ENCODE peak calls at places on chromosomes 16 and 17, in four cellular contexts. Q is thoracic aorta, Y is heart right ventricle, A is GM12865. K is an unnamed sample.

GRCh38 chr16:69711115-69711740 is 15.1 kb downstream of the NQO1 start:
- DNase-seq in Q (peak), Y (no peak), A (no peak), K (peak)

GRCh38 chr16:85056211-85056748 is 28.7 kb downstream of the KIAA0513 start:
- DNase-seq in Q (no peak), Y (no peak), A (no peak), K (no peak)

GRCh38 chr17:75850928-75851692 is 4.0 kb downstream of the WBP2 start:
- DNase-seq in Q (no peak), Y (no peak), A (no peak), K (no peak)

GRCh38 chr16:13039526-13039925 is 138.1 kb downstream of the SHISA9 start:
- DNase-seq in Q (no peak), Y (no peak), A (no peak), K (no peak)

GRCh38 chr17:65633988-65634387 is 72.5 kb upstream of the AXIN2 start:
- DNase-seq in Q (no peak), Y (no peak), A (no peak), K (no peak)

GRCh38 chr17:73770115-73770848 is 126.0 kb upstream of the SDK2 start:
- DNase-seq in Q (peak), Y (peak), A (no peak), K (peak)

GRCh38 chr17:2406903-2407790 is 6.3 kb upstream of the MNT start:
- DNase-seq in Q (peak), Y (peak), A (no peak), K (peak)

GRCh38 chr16:80656731-80657150 is 115.9 kb downstream of the DYNLRB2 start:
- DNase-seq in Q (no peak), Y (no peak), A (peak), K (no peak)

GRCh38 chr16:28603381-28604185 is 6.3 kb downstream of the SULT1A1 start:
- DNase-seq in Q (no peak), Y (no peak), A (no peak), K (no peak)

GRCh38 chr17:37259030-37259735 is 116.6 kb upstream of the C17orf78 start:
- DNase-seq in Q (no peak), Y (no peak), A (no peak), K (no peak)

GRCh38 chr17:14552311-14552710 is 251.4 kb downstream of the HS3ST3B1 start:
- DNase-seq in Q (no peak), Y (no peak), A (no peak), K (peak)

GRCh38 chr16:23119570-23119969 is 29.7 kb downstream of the USP31 start:
- DNase-seq in Q (no peak), Y (no peak), A (no peak), K (no peak)

GRCh38 chr17:38559880-38560230 is 45.9 kb downstream of the SRCIN1 start:
- DNase-seq in Q (no peak), Y (no peak), A (no peak), K (no peak)

GRCh38 chr17:66190738-66191606 is 961 bp downstream of the CEP112 start:
- DNase-seq in Q (no peak), Y (no peak), A (no peak), K (no peak)

GRCh38 chr16:27450836-27451341 is 48.9 kb downstream of the IL21R start:
- DNase-seq in Q (no peak), Y (no peak), A (peak), K (no peak)

GRCh38 chr16:89026121-89026612 is 49.2 kb upstream of the CBFA2T3 start:
- DNase-seq in Q (no peak), Y (no peak), A (peak), K (no peak)

GRCh38 chr16:82728901-82729300 is 102.1 kb downstream of the CDH13 start:
- DNase-seq in Q (no peak), Y (no peak), A (peak), K (no peak)

GRCh38 chr17:27576429-27577123 is 54.4 kb upstream of the LGALS9 start:
- DNase-seq in Q (no peak), Y (no peak), A (no peak), K (no peak)

GRCh38 chr16:86826931-86827330 is 248.6 kb downstream of the FOXL1 start:
- DNase-seq in Q (no peak), Y (no peak), A (no peak), K (no peak)

GRCh38 chr16:5025171-5025632 is 8.5 kb downstream of the NAGPA start:
- DNase-seq in Q (no peak), Y (peak), A (peak), K (no peak)

GRCh38 chr16:81410643-81411235 is 33.9 kb upstream of the CMIP start:
- DNase-seq in Q (no peak), Y (no peak), A (no peak), K (no peak)

GRCh38 chr16:10744370-10745030 is 858 bp downstream of the NUBP1 start:
- DNase-seq in Q (no peak), Y (no peak), A (no peak), K (peak)

GRCh38 chr17:56977673-56978395 is at the start of gene SCPEP1:
- DNase-seq in Q (peak), Y (peak), A (peak), K (peak)

GRCh38 chr16:69909043-69909442 is 42.1 kb upstream of the CLEC18A start:
- DNase-seq in Q (no peak), Y (no peak), A (no peak), K (no peak)

GRCh38 chr16:51388516-51388951 is 237.5 kb upstream of the SALL1 start:
- DNase-seq in Q (no peak), Y (no peak), A (no peak), K (no peak)

GRCh38 chr16:85376292-85377095 is 236.6 kb upstream of the GSE1 start:
- DNase-seq in Q (peak), Y (peak), A (no peak), K (no peak)

GRCh38 chr16:77359065-77359502 is 75.8 kb downstream of the ADAMTS18 start:
- DNase-seq in Q (no peak), Y (no peak), A (no peak), K (no peak)

GRCh38 chr16:85717393-85718152 is 28.8 kb upstream of the GINS2 start:
- DNase-seq in Q (no peak), Y (peak), A (peak), K (peak)

GRCh38 chr17:78151514-78152008 is 5.4 kb downstream of the C17orf99 start:
- DNase-seq in Q (no peak), Y (no peak), A (no peak), K (no peak)

GRCh38 chr16:4933871-4934395 is 3.0 kb downstream of the PPL start:
- DNase-seq in Q (no peak), Y (no peak), A (no peak), K (peak)

GRCh38 chr16:78275420-78275819 is 176.0 kb downstream of the WWOX start:
- DNase-seq in Q (no peak), Y (no peak), A (no peak), K (no peak)

GRCh38 chr17:40582328-40582901 is 17.1 kb upstream of the CCR7 start:
- DNase-seq in Q (no peak), Y (peak), A (peak), K (peak)

GRCh38 chr16:27748868-27749546 is 199.1 kb downstream of the KATNIP start:
- DNase-seq in Q (no peak), Y (no peak), A (peak), K (no peak)

GRCh38 chr17:36611345-36612072 is 10.1 kb downstream of the MRM1 start:
- DNase-seq in Q (no peak), Y (no peak), A (no peak), K (no peak)

GRCh38 chr16:68311316-68311620 is 449 bp downstream of the PRMT7 start:
- DNase-seq in Q (no peak), Y (no peak), A (peak), K (no peak)

GRCh38 chr17:73346763-73347162 is 35.0 kb upstream of the CDC42EP4 start:
- DNase-seq in Q (no peak), Y (no peak), A (no peak), K (no peak)

GRCh38 chr17:50101346-50102163 is 6.4 kb downstream of the PDK2 start:
- DNase-seq in Q (no peak), Y (peak), A (no peak), K (no peak)

GRCh38 chr17:66468241-66469087 is 166.1 kb downstream of the PRKCA start:
- DNase-seq in Q (no peak), Y (no peak), A (peak), K (peak)

GRCh38 chr16:70679653-70680494 is 6.0 kb downstream of the MTSS2 start:
- DNase-seq in Q (no peak), Y (peak), A (no peak), K (no peak)

GRCh38 chr17:73291260-73291801 is 20.5 kb downstream of the CDC42EP4 start:
- DNase-seq in Q (peak), Y (peak), A (peak), K (peak)

GRCh38 chr16:56401482-56401881 is 23.9 kb downstream of the AMFR start:
- DNase-seq in Q (no peak), Y (no peak), A (peak), K (no peak)
- TF ChIP-seq CTCF in Q (no peak), Y (no peak), A (peak), K (no peak)

DNA sequence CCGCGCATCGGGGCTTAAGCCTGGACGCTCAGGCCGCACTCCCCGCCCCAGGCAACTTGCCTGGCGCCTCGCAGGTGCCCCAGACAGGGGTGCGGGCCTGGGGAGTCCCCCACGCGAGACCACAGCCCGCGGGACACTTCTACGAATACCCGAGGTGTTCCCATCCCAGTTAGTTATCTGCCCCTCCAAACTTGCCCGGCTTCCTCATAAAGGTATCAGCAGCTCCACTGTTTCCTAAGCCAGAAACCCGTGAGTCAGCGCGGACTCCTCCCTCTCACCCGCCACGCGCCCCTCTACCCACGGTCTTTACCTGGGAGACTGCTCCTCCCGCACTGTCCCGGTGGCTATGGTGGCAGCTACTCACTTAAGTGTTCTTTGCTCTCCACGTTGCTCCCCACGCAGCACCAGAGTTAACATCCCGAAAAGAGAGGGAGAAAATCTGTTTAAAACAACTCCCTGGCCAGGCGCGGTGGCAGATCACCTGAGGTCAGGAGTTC is 1.0 kb upstream of the CREBBP start:
- DNase-seq in Q (no peak), Y (no peak), A (no peak), K (no peak)
- H3K4me3 ChIP-seq in Q (peak), Y (peak), A (peak), K (no peak)

GRCh38 chr16:3174618-3175148 is 13.3 kb upstream of the OR1F1 start:
- DNase-seq in Q (no peak), Y (no peak), A (no peak), K (no peak)
- TF ChIP-seq CTCF in Q (no peak), Y (no peak), A (no peak), K (no peak)

DNA sequence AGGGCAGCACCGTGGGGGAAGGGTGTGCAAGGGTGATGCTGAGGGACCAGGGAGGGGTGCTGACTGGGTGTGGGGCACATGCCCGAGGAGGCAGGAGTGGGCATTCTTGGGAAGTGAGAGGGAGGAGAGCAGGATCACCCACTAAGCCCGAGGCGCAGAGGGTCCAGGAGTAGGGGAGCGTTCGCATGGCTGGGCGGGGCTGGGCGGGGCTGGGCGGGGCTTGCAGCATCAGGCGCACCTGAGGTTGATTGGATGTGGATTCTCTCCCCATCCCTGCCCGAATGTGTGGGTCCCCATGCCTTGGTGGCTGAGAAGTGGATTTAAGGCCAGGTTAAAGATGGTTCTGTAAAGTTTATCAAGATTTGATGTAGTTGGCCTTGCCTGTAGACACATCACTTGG is 14.2 kb downstream of the BANP start:
- DNase-seq in Q (no peak), Y (no peak), A (no peak), K (no peak)
- H3K4me3 ChIP-seq in Q (no peak), Y (no peak), A (no peak), K (no peak)

GRCh38 chr17:951388-952132 is 28.0 kb downstream of the NXN start:
- DNase-seq in Q (no peak), Y (no peak), A (no peak), K (no peak)
- TF ChIP-seq CTCF in Q (no peak), Y (no peak), A (no peak), K (no peak)

DNA sequence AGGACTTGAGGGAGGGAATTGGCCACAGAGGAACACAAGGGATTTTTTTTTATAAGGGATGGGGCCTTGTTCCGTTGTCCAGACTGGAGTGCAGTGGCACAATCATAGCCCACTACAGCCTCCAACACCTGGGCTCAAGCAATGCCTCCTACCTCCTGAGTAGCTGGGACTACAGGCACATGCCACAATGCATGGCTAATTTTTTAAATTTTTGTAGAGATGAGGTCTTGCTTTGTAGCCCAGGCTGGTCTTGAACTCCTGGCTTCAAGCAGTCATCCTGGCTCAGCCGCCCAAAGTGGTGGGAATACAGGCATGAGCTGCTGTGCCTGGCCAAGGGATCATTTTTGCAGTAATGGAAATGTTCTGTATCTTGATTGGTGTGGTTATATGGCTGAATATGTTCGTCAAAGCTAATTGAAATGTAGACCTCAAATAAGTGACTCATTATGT is 56.9 kb downstream of the VMP1 start:
- DNase-seq in Q (no peak), Y (no peak), A (no peak), K (no peak)
- H3K4me3 ChIP-seq in Q (no peak), Y (no peak), A (no peak), K (no peak)

DNA sequence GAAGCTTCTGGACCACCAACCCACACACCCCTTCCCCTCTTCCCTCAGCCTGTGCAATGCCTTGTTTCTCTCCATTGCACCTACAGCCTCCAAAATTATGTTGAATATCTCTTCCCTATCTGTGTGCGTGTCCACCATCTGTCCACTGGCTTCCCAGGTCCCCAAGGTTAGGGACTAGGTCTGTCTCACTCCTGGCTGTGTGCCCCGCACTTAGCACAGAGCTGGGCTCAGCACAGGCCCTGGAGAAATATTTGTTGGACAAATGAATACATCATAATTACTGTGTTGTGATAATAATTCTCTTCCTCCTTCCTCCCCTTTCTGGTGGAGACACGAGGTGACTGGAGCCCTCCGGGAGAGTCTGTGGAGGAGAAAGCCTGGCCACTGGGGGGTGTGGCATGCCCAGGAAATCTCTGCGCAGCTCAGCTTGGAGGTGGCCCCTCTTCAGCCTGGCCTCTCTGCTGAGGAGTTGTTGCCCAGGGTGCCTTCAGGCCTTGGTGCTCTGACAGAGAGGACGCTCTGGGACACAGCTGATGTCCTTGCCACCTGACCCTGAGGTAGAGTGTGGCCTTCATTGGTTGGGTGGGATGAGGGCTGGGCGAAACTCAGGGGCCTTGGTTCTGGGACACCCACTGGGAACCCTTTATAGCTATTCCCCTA is 3.3 kb upstream of the BRD7 start:
- DNase-seq in Q (no peak), Y (no peak), A (peak), K (no peak)
- TF ChIP-seq CTCF in Q (no peak), Y (peak), A (peak), K (no peak)

K was measured in lower leg skin.